ENCODE peak calls at places on chromosomes 7 and 10, in ten cellular contexts. O is HFF-Myc; T is fibroblast of mammary gland; Z is HepG2; M is CD8-positive, alpha-beta T cell; N is choroid plexus epithelial cell; F is brain microvascular endothelial cell; E is IMR-90; U is hepatocyte; B is uterus. H is an unnamed sample.

GRCh38 chr7:30659312-30659711 is 22.9 kb downstream of the CRHR2 start:
- DNase-seq in O (no peak), T (peak; percentile 57), Z (no peak), M (no peak), N (no peak), F (no peak), E (peak; percentile 8), U (no peak), B (no peak), H (no peak)

GRCh38 chr7:105187302-105188169 is 173.5 kb downstream of the KMT2E start:
- DNase-seq in O (no peak), T (peak; percentile 10), Z (no peak), M (no peak), N (no peak), F (no peak), E (peak; percentile 16), U (no peak), B (no peak), H (no peak)

GRCh38 chr10:71397340-71398212 is 856 bp downstream of the CDH23 start:
- DNase-seq in O (no peak), T (no peak), Z (no peak), M (no peak), N (no peak), F (no peak), E (no peak), U (no peak), B (peak; percentile 27), H (no peak)

GRCh38 chr10:102627141-102627445 is 17.2 kb upstream of the TRIM8 start:
- DNase-seq in O (no peak), T (no peak), Z (no peak), M (no peak), N (no peak), F (no peak), E (no peak), U (no peak), B (no peak), H (no peak)

GRCh38 chr10:119663866-119664698 is 12.9 kb downstream of the BAG3 start:
- DNase-seq in O (no peak), T (no peak), Z (no peak), M (no peak), N (peak; percentile 76), F (no peak), E (no peak), U (no peak), B (no peak), H (peak; percentile 43)

GRCh38 chr7:107559864-107560263 is 3.9 kb downstream of the COG5 start:
- DNase-seq in O (no peak), T (peak; percentile 79), Z (no peak), M (no peak), N (peak; percentile 81), F (peak; percentile 58), E (peak; percentile 78), U (no peak), B (no peak), H (peak; percentile 74)

GRCh38 chr7:55431898-55432297 is 66.8 kb downstream of the LANCL2 start:
- DNase-seq in O (no peak), T (no peak), Z (no peak), M (no peak), N (no peak), F (no peak), E (no peak), U (no peak), B (no peak), H (no peak)

GRCh38 chr10:110534571-110534970 is 32.9 kb upstream of the SMC3 start:
- DNase-seq in O (no peak), T (no peak), Z (no peak), M (no peak), N (no peak), F (no peak), E (no peak), U (no peak), B (no peak), H (no peak)

DNA sequence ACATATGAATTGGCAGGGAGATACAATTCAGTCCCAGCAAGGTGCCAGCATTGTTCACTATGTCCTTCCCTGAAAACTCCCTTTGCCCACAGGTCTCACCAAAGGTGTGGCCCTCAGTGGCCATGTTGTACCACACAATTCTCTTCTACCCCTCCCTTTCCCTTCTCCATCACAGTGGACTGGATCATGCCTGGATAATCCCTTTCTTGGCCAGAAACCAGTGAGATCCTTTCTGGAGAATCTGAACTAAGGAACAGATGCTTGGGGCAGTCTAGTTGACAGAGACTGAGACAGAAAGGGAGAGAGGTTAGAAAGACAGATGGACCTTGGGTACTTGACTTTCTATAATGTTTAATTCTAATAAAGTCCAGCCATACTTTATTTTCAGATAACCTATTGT is 9.5 kb downstream of the NMT2 start:
- DNase-seq in O (no peak), T (no peak), Z (no peak), M (no peak), N (no peak), F (no peak), E (no peak), U (no peak), B (no peak), H (no peak)
- H3K4me3 ChIP-seq in O (no peak overlapping the region), T (no peak overlapping the region), Z (no peak overlapping the region), M (no peak overlapping the region), N (no peak overlapping the region), F (no peak overlapping the region), E (no peak overlapping the region), U (no peak overlapping the region), B (no peak overlapping the region), H (no peak overlapping the region)

DNA sequence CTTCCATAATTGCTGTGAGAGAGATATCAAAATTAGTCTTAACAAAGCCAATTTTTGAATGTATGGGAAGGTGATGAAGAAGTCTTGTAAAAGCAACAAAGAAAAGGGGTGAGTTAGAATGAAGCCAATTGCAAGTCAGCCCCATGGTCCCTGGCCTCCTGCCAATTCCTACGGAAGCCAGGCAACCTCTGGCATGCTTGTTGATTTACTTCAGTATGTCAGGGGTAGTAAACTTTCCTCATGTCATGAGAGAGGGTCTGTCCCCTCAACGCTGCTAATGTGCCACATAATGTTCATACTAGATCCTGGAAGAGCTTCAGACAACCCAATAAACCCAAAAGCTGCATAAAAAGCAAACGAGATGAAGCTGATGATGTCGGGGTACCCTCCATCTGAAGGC is 159.1 kb upstream of the YAE1 start:
- DNase-seq in O (no peak), T (no peak), Z (no peak), M (no peak), N (peak; percentile 9), F (no peak), E (no peak), U (peak; percentile 22), B (no peak), H (no peak)
- TF ChIP-seq CTCF in O (no peak), T (no peak), Z (no peak), M (no peak), N (no peak), F (no peak), E (no peak), U (no peak), B (no peak), H (no peak)

GRCh38 chr7:78043159-78043558 is 244.6 kb downstream of the PHTF2 start:
- DNase-seq in O (no peak), T (no peak), Z (no peak), M (no peak), N (no peak), F (no peak), E (no peak), U (no peak), B (no peak), H (no peak)

GRCh38 chr7:78039791-78040776 is 241.5 kb downstream of the PHTF2 start:
- DNase-seq in O (no peak), T (peak; percentile 17), Z (no peak), M (peak; percentile 4), N (peak; percentile 30), F (no peak), E (no peak), U (no peak), B (peak; percentile 14), H (peak; percentile 8)

GRCh38 chr7:78041409-78041808 is 242.8 kb downstream of the PHTF2 start:
- DNase-seq in O (no peak), T (no peak), Z (no peak), M (no peak), N (no peak), F (no peak), E (no peak), U (no peak), B (no peak), H (no peak)

GRCh38 chr7:78037603-78038002 is 239.0 kb downstream of the PHTF2 start:
- DNase-seq in O (no peak), T (no peak), Z (no peak), M (no peak), N (peak; percentile 15), F (no peak), E (no peak), U (no peak), B (no peak), H (no peak)

DNA sequence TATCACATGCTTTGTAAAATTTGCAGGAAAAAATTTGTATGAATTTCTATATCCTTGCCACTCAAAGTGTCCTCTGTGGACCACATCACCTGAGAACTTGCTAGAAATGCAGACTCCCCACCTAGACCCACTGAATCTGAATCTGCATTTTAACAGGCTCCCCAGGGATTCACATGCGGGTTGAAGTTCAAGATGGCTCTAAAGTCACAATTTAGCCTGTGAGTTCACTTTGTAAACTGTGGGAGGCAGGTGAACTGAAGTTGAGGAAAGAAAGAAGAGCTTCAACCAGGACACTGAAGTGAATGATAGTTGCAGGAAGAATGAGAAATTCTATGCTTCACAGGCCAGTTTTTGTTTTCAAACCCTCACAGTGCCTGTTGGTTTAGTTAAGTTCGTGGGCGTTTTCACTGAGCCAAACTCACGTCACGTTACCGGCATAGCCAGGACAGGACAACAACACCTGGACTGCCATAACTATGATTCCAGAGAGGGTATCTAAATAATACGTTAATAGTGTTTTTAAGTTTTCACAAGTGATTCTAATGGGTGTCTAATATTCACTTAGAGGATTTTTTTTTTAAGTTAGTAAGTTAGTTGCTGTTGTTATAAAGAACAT is 240.0 kb downstream of the PHTF2 start:
- DNase-seq in O (no peak), T (no peak), Z (no peak), M (no peak), N (no peak), F (no peak), E (no peak), U (no peak), B (no peak), H (no peak)
- H3K4me3 ChIP-seq in O (no peak overlapping the region), T (no peak overlapping the region), Z (no peak overlapping the region), M (no peak overlapping the region), N (no peak overlapping the region), F (no peak overlapping the region), E (no peak overlapping the region), U (no peak overlapping the region), B (no peak overlapping the region), H (no peak overlapping the region)

GRCh38 chr10:3290550-3290949 is 118.0 kb upstream of the PITRM1 start:
- DNase-seq in O (no peak), T (no peak), Z (no peak), M (no peak), N (no peak), F (no peak), E (no peak), U (no peak), B (no peak), H (no peak)

GRCh38 chr10:3282341-3282740 is 109.8 kb upstream of the PITRM1 start:
- DNase-seq in O (no peak), T (no peak), Z (no peak), M (no peak), N (peak; percentile 9), F (no peak), E (no peak), U (no peak), B (no peak), H (no peak)

GRCh38 chr10:3292601-3293000 is 120.0 kb upstream of the PITRM1 start:
- DNase-seq in O (no peak), T (peak; percentile 70), Z (no peak), M (no peak), N (no peak), F (peak; percentile 24), E (no peak), U (no peak), B (peak; percentile 63), H (peak; percentile 74)

GRCh38 chr10:3281911-3282310 is 109.3 kb upstream of the PITRM1 start:
- DNase-seq in O (no peak), T (no peak), Z (no peak), M (no peak), N (no peak), F (no peak), E (no peak), U (no peak), B (no peak), H (no peak)

GRCh38 chr10:3287566-3288445 is 115.2 kb upstream of the PITRM1 start:
- DNase-seq in O (no peak), T (no peak), Z (no peak), M (no peak), N (no peak), F (no peak), E (no peak), U (no peak), B (no peak), H (no peak)
- TF ChIP-seq CTCF in O (no peak), T (no peak), Z (no peak), M (no peak), N (no peak), F (no peak), E (no peak), U (no peak), B (no peak), H (no peak)